ENCODE peak calls at places on chromosomes 16 and 17, in six cellular contexts. One of them, this sample, is unnamed.
A peak's percentile ranks its signal among the peaks of the same experiment; 100 is the strongest.

GRCh38 chr16:58853830-58854229 is 119.7 kb upstream of the GOT2 start:
- DNase-seq in left lung: no peak
- DNase-seq in astrocyte of the spinal cord: no peak
- DNase-seq in GM12865: no peak
- DNase-seq in PC-3: no peak
- DNase-seq in GM12864: no peak
- DNase-seq in this sample: no peak

GRCh38 chr17:72305964-72306551 is 185.2 kb downstream of the SOX9 start:
- DNase-seq in left lung: no peak
- DNase-seq in astrocyte of the spinal cord: peak; percentile 4
- DNase-seq in GM12865: no peak
- DNase-seq in PC-3: no peak
- DNase-seq in GM12864: no peak
- DNase-seq in this sample: no peak

GRCh38 chr16:86158688-86159360 is 259.9 kb downstream of the IRF8 start:
- DNase-seq in left lung: no peak
- DNase-seq in astrocyte of the spinal cord: no peak
- DNase-seq in GM12865: no peak
- DNase-seq in PC-3: no peak
- DNase-seq in GM12864: no peak
- DNase-seq in this sample: no peak

GRCh38 chr17:37672545-37673078 is 29.4 kb upstream of the DDX52 start:
- DNase-seq in left lung: no peak
- DNase-seq in astrocyte of the spinal cord: no peak
- DNase-seq in GM12865: no peak
- DNase-seq in PC-3: no peak
- DNase-seq in GM12864: no peak
- DNase-seq in this sample: no peak

GRCh38 chr17:32723310-32723955 is 153.5 kb downstream of the MYO1D start:
- DNase-seq in left lung: no peak
- DNase-seq in astrocyte of the spinal cord: no peak
- DNase-seq in GM12865: no peak
- DNase-seq in PC-3: no peak
- DNase-seq in GM12864: no peak
- DNase-seq in this sample: no peak

GRCh38 chr17:38579934-38580333 is 25.8 kb downstream of the SRCIN1 start:
- DNase-seq in left lung: no peak
- DNase-seq in astrocyte of the spinal cord: no peak
- DNase-seq in GM12865: no peak
- DNase-seq in PC-3: peak; percentile 37
- DNase-seq in GM12864: no peak
- DNase-seq in this sample: no peak

GRCh38 chr17:77074681-77075080 is 66.1 kb upstream of the SEC14L1 start:
- DNase-seq in left lung: peak; percentile 36
- DNase-seq in astrocyte of the spinal cord: no peak
- DNase-seq in GM12865: no peak
- DNase-seq in PC-3: no peak
- DNase-seq in GM12864: no peak
- DNase-seq in this sample: no peak

GRCh38 chr16:27638833-27639587 is 89.1 kb downstream of the KATNIP start:
- DNase-seq in left lung: no peak
- DNase-seq in astrocyte of the spinal cord: no peak
- DNase-seq in GM12865: no peak
- DNase-seq in PC-3: no peak
- DNase-seq in GM12864: no peak
- DNase-seq in this sample: no peak

GRCh38 chr16:27515874-27516353 is 33.8 kb downstream of the GTF3C1 start:
- DNase-seq in left lung: no peak
- DNase-seq in astrocyte of the spinal cord: no peak
- DNase-seq in GM12865: peak; percentile 57
- DNase-seq in PC-3: peak; percentile 45
- DNase-seq in GM12864: no peak
- DNase-seq in this sample: no peak

GRCh38 chr17:34361478-34362061 is 1.5 kb downstream of the CCL1 start:
- DNase-seq in left lung: peak; percentile 93
- DNase-seq in astrocyte of the spinal cord: peak; percentile 85
- DNase-seq in GM12865: peak; percentile 91
- DNase-seq in PC-3: peak; percentile 75
- DNase-seq in GM12864: peak; percentile 68
- DNase-seq in this sample: peak; percentile 27

GRCh38 chr16:25038239-25038954 is 23.2 kb upstream of the ARHGAP17 start:
- DNase-seq in left lung: no peak
- DNase-seq in astrocyte of the spinal cord: no peak
- DNase-seq in GM12865: peak; percentile 75
- DNase-seq in PC-3: no peak
- DNase-seq in GM12864: no peak
- DNase-seq in this sample: no peak

GRCh38 chr17:78716814-78717393 is 65.2 kb downstream of the CYTH1 start:
- DNase-seq in left lung: peak; percentile 82
- DNase-seq in astrocyte of the spinal cord: peak; percentile 31
- DNase-seq in GM12865: peak; percentile 82
- DNase-seq in PC-3: peak; percentile 59
- DNase-seq in GM12864: no peak
- DNase-seq in this sample: no peak

GRCh38 chr17:81517339-81518112 is 4.9 kb upstream of the ACTG1 start:
- DNase-seq in left lung: peak; percentile 61
- DNase-seq in astrocyte of the spinal cord: no peak
- DNase-seq in GM12865: peak; percentile 96
- DNase-seq in PC-3: no peak
- DNase-seq in GM12864: peak; percentile 89
- DNase-seq in this sample: no peak

GRCh38 chr16:23837553-23838308 is 1.9 kb downstream of the PRKCB start:
- DNase-seq in left lung: no peak
- DNase-seq in astrocyte of the spinal cord: no peak
- DNase-seq in GM12865: peak; percentile 42
- DNase-seq in PC-3: no peak
- DNase-seq in GM12864: no peak
- DNase-seq in this sample: no peak

GRCh38 chr17:42686520-42687137 is 4.3 kb downstream of the CNTNAP1 start:
- DNase-seq in left lung: no peak
- DNase-seq in astrocyte of the spinal cord: no peak
- DNase-seq in GM12865: no peak
- DNase-seq in PC-3: no peak
- DNase-seq in GM12864: no peak
- DNase-seq in this sample: no peak

GRCh38 chr17:12097326-12097725 is 76.6 kb downstream of the MAP2K4 start:
- DNase-seq in left lung: no peak
- DNase-seq in astrocyte of the spinal cord: no peak
- DNase-seq in GM12865: no peak
- DNase-seq in PC-3: no peak
- DNase-seq in GM12864: no peak
- DNase-seq in this sample: no peak

GRCh38 chr16:46801428-46802049 is 29.4 kb downstream of the C16orf87 start:
- DNase-seq in left lung: no peak
- DNase-seq in astrocyte of the spinal cord: peak; percentile 41
- DNase-seq in GM12865: no peak
- DNase-seq in PC-3: peak; percentile 57
- DNase-seq in GM12864: no peak
- DNase-seq in this sample: no peak

GRCh38 chr17:60229189-60229802 is 79.5 kb downstream of the CA4 start:
- DNase-seq in left lung: no peak
- DNase-seq in astrocyte of the spinal cord: peak; percentile 9
- DNase-seq in GM12865: no peak
- DNase-seq in PC-3: peak; percentile 65
- DNase-seq in GM12864: no peak
- DNase-seq in this sample: no peak

DNA sequence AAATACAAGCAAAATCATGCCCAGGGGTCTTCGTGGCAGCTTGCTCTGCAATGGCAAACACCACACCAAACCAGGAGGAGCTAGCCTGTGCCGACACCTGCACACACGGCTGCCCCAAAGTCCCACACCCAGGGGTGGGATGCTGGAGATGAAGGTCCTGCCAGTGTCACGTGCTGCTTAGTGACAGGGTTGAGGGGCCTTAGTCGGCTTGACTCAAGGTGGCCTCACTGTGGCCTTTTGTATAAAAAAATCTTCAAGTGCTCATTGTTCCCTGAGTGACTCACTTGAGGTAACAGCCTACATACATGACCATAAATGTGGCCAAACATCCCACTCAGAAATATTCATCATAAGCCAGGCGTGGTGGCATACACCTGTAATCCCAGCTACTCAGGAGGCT is 7.3 kb downstream of the TRIM65 start:
- DNase-seq in left lung: no peak
- DNase-seq in astrocyte of the spinal cord: no peak
- DNase-seq in GM12865: no peak
- DNase-seq in PC-3: peak; percentile 60
- DNase-seq in GM12864: no peak
- DNase-seq in this sample: no peak
- TF ChIP-seq CTCF in left lung: no peak
- TF ChIP-seq CTCF in astrocyte of the spinal cord: no peak
- TF ChIP-seq CTCF in GM12865: no peak
- TF ChIP-seq CTCF in PC-3: peak; percentile 34
- TF ChIP-seq CTCF in GM12864: no peak
- TF ChIP-seq CTCF in this sample: no peak

DNA sequence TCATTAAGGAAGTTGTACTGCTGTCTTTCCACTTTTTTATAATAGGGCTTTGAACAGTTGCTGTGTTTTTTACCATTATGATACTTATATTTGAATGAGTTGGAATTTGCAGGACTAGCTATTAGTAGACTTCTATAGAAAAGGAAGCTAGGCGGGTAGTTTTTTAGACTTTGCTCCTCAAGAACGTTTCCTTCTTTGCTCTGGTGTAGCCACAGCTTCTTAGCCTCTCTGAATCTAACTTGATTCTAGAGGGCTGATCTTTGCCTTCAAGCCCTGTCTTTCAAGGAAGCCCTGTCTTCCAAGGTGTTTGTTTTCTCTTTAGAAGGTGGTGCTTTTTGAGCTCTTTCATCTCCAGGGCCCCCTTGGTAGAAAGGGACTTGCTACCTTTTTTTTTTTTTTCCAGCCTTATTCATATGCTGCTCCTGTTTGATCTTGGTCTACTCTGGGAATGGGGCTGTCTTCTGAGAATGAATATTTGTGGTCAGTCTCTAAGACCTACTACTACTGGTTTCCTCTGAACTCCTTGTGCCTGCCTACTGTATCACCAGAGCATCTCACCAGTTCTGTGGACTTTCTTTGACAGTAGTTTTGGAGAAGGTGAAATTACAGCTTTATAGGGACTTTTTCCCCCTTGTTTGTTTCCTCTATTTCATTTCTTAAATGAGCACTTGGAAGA is 52.3 kb upstream of the RASL10B start:
- DNase-seq in left lung: no peak
- DNase-seq in astrocyte of the spinal cord: peak; percentile 29
- DNase-seq in GM12865: no peak
- DNase-seq in PC-3: no peak
- DNase-seq in GM12864: no peak
- DNase-seq in this sample: no peak
- TF ChIP-seq CTCF in left lung: no peak
- TF ChIP-seq CTCF in astrocyte of the spinal cord: no peak
- TF ChIP-seq CTCF in GM12865: no peak
- TF ChIP-seq CTCF in PC-3: no peak
- TF ChIP-seq CTCF in GM12864: no peak
- TF ChIP-seq CTCF in this sample: no peak

DNA sequence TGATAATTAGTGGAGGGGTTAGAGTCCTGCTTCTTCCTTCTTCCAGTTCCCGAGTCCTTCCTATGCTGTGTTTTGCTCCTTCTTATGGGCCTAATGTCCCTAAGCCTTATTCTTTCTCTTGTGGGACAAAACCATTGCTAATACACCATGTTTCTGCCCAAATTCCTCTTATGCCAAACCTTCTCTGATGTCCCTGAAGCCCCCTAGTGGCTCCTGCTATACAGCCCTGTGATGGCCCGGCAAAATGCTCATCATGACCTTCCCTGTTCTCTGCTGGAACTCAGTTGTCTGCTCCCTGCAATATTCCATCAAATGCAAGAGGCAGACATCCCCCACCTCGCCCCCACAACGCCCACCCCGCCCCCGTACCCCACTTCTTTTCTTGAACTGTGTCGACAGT is 171.6 kb downstream of the CDH11 start:
- DNase-seq in left lung: no peak
- DNase-seq in astrocyte of the spinal cord: no peak
- DNase-seq in GM12865: no peak
- DNase-seq in PC-3: no peak
- DNase-seq in GM12864: no peak
- DNase-seq in this sample: no peak
- TF ChIP-seq CTCF in left lung: no peak
- TF ChIP-seq CTCF in astrocyte of the spinal cord: peak; percentile 40
- TF ChIP-seq CTCF in GM12865: no peak
- TF ChIP-seq CTCF in PC-3: peak; percentile 40
- TF ChIP-seq CTCF in GM12864: no peak
- TF ChIP-seq CTCF in this sample: no peak

GRCh38 chr16:3665508-3665907 is 11.0 kb downstream of the DNASE1 start:
- DNase-seq in left lung: peak; percentile 66
- DNase-seq in astrocyte of the spinal cord: no peak
- DNase-seq in GM12865: no peak
- DNase-seq in PC-3: no peak
- DNase-seq in GM12864: no peak
- DNase-seq in this sample: no peak
- TF ChIP-seq CTCF in left lung: no peak
- TF ChIP-seq CTCF in astrocyte of the spinal cord: no peak
- TF ChIP-seq CTCF in GM12865: no peak
- TF ChIP-seq CTCF in PC-3: no peak
- TF ChIP-seq CTCF in GM12864: no peak
- TF ChIP-seq CTCF in this sample: no peak

GRCh38 chr17:8629371-8630226 is 926 bp downstream of the MYH10 start:
- DNase-seq in left lung: peak; percentile 79
- DNase-seq in astrocyte of the spinal cord: peak; percentile 18
- DNase-seq in GM12865: no peak
- DNase-seq in PC-3: no peak
- DNase-seq in GM12864: no peak
- DNase-seq in this sample: no peak

GRCh38 chr17:8631554-8631877 is 991 bp upstream of the MYH10 start:
- DNase-seq in left lung: no peak
- DNase-seq in astrocyte of the spinal cord: peak; percentile 16
- DNase-seq in GM12865: no peak
- DNase-seq in PC-3: no peak
- DNase-seq in GM12864: no peak
- DNase-seq in this sample: no peak

GRCh38 chr17:8632087-8632486 is 1.6 kb upstream of the MYH10 start:
- DNase-seq in left lung: no peak
- DNase-seq in astrocyte of the spinal cord: no peak
- DNase-seq in GM12865: no peak
- DNase-seq in PC-3: no peak
- DNase-seq in GM12864: no peak
- DNase-seq in this sample: no peak

GRCh38 chr17:8630227-8630801 is at the start of gene MYH10:
- DNase-seq in left lung: no peak
- DNase-seq in astrocyte of the spinal cord: no peak
- DNase-seq in GM12865: no peak
- DNase-seq in PC-3: no peak
- DNase-seq in GM12864: no peak
- DNase-seq in this sample: no peak

GRCh38 chr17:8630802-8631553 is 453 bp upstream of the MYH10 start:
- DNase-seq in left lung: peak; percentile 95
- DNase-seq in astrocyte of the spinal cord: peak; percentile 100
- DNase-seq in GM12865: peak; percentile 99
- DNase-seq in PC-3: peak; percentile 97
- DNase-seq in GM12864: peak; percentile 91
- DNase-seq in this sample: peak; percentile 68
- TF ChIP-seq CTCF in left lung: no peak
- TF ChIP-seq CTCF in astrocyte of the spinal cord: no peak
- TF ChIP-seq CTCF in GM12865: peak; percentile 12
- TF ChIP-seq CTCF in PC-3: peak; percentile 7
- TF ChIP-seq CTCF in GM12864: peak; percentile 5
- TF ChIP-seq CTCF in this sample: no peak

GRCh38 chr16:66830422-66831404 is at the start of gene NAE1:
- DNase-seq in left lung: peak; percentile 98
- DNase-seq in astrocyte of the spinal cord: peak; percentile 86
- DNase-seq in GM12865: peak; percentile 93
- DNase-seq in PC-3: peak; percentile 89
- DNase-seq in GM12864: peak; percentile 62
- DNase-seq in this sample: peak; percentile 92
- TF ChIP-seq CTCF in left lung: peak; percentile 99
- TF ChIP-seq CTCF in astrocyte of the spinal cord: peak; percentile 91
- TF ChIP-seq CTCF in GM12865: peak; percentile 99
- TF ChIP-seq CTCF in PC-3: peak; percentile 85
- TF ChIP-seq CTCF in GM12864: peak; percentile 99
- TF ChIP-seq CTCF in this sample: peak; percentile 98

This sample was measured in natural killer cell.